ENCODE peak calls at places on chromosomes 5 and 9, in ten cellular contexts. L is endothelial cell; J is WTC11; U is progenitor cell of endocrine pancreas; T is activated CD8-positive, alpha-beta T cell treated with anti-CD3 and anti-CD28 coated beads for 36 hours; H is sigmoid colon; F is PC-3; R is mesothelial cell of epicardium; O is BE2C; P is tibial artery. Y is an unnamed sample.

GRCh38 chr9:134683714-134684374 is 42.2 kb downstream of the COL5A1 start:
- DNase-seq in L (no peak), J (no peak), U (no peak), T (no peak), H (peak; percentile 81), F (no peak), R (no peak), O (no peak), P (peak; percentile 86), Y (no peak)

GRCh38 chr9:86034863-86035734 is 64.3 kb downstream of the GOLM1 start:
- DNase-seq in L (peak; percentile 69), J (peak; percentile 75), U (no peak), T (peak; percentile 31), H (no peak), F (peak; percentile 42), R (no peak), O (peak; percentile 74), P (no peak), Y (peak; percentile 47)

GRCh38 chr5:59506285-59506877 is 387.1 kb downstream of the PDE4D start:
- DNase-seq in L (no peak), J (no peak), U (no peak), T (no peak), H (no peak), F (peak; percentile 44), R (no peak), O (no peak), P (no peak), Y (no peak)

GRCh38 chr9:129333961-129334743 is 156.1 kb upstream of the IER5L start:
- DNase-seq in L (peak; percentile 41), J (peak; percentile 91), U (peak; percentile 79), T (peak; percentile 67), H (peak; percentile 96), F (peak; percentile 94), R (peak; percentile 77), O (peak; percentile 85), P (peak; percentile 96), Y (peak; percentile 80)

GRCh38 chr9:35673132-35673997 is at the start of gene CA9:
- DNase-seq in L (no peak), J (no peak), U (no peak), T (peak; percentile 21), H (peak; percentile 81), F (no peak), R (no peak), O (no peak), P (peak; percentile 88), Y (no peak)

GRCh38 chr9:69815313-69815712 is 5.3 kb upstream of the CFAP95 start:
- DNase-seq in L (no peak), J (no peak), U (no peak), T (no peak), H (no peak), F (no peak), R (no peak), O (no peak), P (no peak), Y (no peak)

GRCh38 chr9:3285365-3286161 is 240.2 kb downstream of the RFX3 start:
- DNase-seq in L (no peak), J (no peak), U (no peak), T (no peak), H (no peak), F (no peak), R (no peak), O (no peak), P (no peak), Y (no peak)

GRCh38 chr5:137221914-137222313 is 277.2 kb downstream of the SPOCK1 start:
- DNase-seq in L (no peak), J (no peak), U (no peak), T (no peak), H (no peak), F (no peak), R (no peak), O (no peak), P (no peak), Y (no peak)

GRCh38 chr9:33465096-33465495 is 8.6 kb downstream of the NOL6 start:
- DNase-seq in L (no peak), J (no peak), U (no peak), T (no peak), H (no peak), F (no peak), R (no peak), O (no peak), P (no peak), Y (no peak)

GRCh38 chr9:81590688-81591087 is 98.7 kb downstream of the TLE1 start:
- DNase-seq in L (no peak), J (no peak), U (no peak), T (no peak), H (no peak), F (no peak), R (no peak), O (no peak), P (no peak), Y (no peak)

GRCh38 chr5:124740991-124741583 is 5.4 kb downstream of the ZNF608 start:
- DNase-seq in L (no peak), J (no peak), U (no peak), T (no peak), H (no peak), F (peak; percentile 80), R (no peak), O (no peak), P (no peak), Y (no peak)

GRCh38 chr9:138098116-138098907 is 220.7 kb downstream of the CACNA1B start:
- DNase-seq in L (no peak), J (no peak), U (no peak), T (no peak), H (no peak), F (no peak), R (no peak), O (no peak), P (peak; percentile 52), Y (no peak)

GRCh38 chr5:175609504-175609903 is 48.4 kb upstream of the HRH2 start:
- DNase-seq in L (no peak), J (no peak), U (no peak), T (peak; percentile 44), H (no peak), F (no peak), R (no peak), O (no peak), P (no peak), Y (no peak)

GRCh38 chr9:121916008-121916407 is 177.1 kb downstream of the TTLL11 start:
- DNase-seq in L (no peak), J (no peak), U (no peak), T (no peak), H (no peak), F (no peak), R (no peak), O (no peak), P (no peak), Y (no peak)

GRCh38 chr9:117552811-117553210 is 138.0 kb upstream of the ASTN2 start:
- DNase-seq in L (no peak), J (no peak), U (no peak), T (no peak), H (no peak), F (no peak), R (no peak), O (no peak), P (no peak), Y (no peak)

GRCh38 chr9:21904371-21904770 is 89.8 kb downstream of the CDKN2A start:
- DNase-seq in L (no peak), J (no peak), U (no peak), T (no peak), H (no peak), F (no peak), R (no peak), O (no peak), P (no peak), Y (no peak)

GRCh38 chr5:132747064-132747692 is at the start of gene CCNI2:
- DNase-seq in L (peak; percentile 32), J (peak; percentile 52), U (peak; percentile 24), T (peak; percentile 68), H (no peak), F (no peak), R (no peak), O (peak; percentile 32), P (no peak), Y (peak; percentile 59)
- TF ChIP-seq CTCF in L (no peak), J (no peak), U (no peak), T (peak; percentile 15), H (no peak), F (no peak), R (no peak), O (no peak), P (peak; percentile 2), Y (no peak)

DNA sequence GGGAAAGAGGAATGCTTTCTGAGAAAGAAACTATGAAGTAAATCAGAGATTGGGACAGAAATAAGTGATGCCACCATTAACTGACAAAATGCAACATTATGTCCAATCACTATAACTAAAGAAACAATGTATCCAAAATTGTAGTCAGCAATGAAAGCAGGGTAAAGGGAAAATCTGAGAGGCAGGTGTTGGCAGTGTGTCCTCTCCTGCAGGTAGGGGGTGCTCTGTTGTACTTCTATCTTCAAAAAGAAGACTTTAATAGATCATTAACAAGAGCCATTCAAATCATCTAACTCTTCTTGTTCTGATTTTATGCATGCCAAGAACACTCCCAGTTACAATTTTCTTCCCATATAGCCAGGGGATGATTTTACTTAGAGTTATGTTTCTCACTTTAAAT is 1275.7 kb downstream of the PTPRD start:
- DNase-seq in L (no peak), J (no peak), U (no peak), T (no peak), H (no peak), F (no peak), R (no peak), O (no peak), P (no peak), Y (no peak)
- TF ChIP-seq CTCF in L (no peak), J (no peak), U (peak; percentile 35), T (no peak), H (no peak), F (no peak), R (no peak), O (no peak), P (no peak), Y (no peak)

DNA sequence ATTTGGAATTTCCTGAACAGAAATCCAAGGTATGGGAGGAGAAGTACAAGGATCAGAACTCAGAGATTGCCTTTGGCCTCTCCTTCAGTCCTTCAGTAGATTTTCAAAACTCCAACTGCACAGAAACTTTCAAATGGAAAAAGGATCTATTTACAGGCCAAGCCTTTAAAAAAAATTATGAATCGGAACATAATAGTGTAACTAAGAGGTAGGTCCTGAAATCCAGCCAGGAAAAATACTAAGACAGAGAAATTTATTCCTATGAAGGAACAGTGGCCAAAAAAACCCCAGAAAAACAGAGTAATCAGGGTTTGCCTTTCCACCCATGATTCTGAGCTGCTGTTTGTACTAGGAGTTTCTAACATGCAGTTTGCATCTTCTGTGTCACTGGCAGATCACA is 93.0 kb upstream of the TMED7 start:
- DNase-seq in L (no peak), J (no peak), U (no peak), T (no peak), H (no peak), F (no peak), R (no peak), O (no peak), P (no peak), Y (no peak)
- TF ChIP-seq CTCF in L (no peak), J (no peak), U (no peak), T (no peak), H (no peak), F (no peak), R (no peak), O (no peak), P (no peak), Y (no peak)

DNA sequence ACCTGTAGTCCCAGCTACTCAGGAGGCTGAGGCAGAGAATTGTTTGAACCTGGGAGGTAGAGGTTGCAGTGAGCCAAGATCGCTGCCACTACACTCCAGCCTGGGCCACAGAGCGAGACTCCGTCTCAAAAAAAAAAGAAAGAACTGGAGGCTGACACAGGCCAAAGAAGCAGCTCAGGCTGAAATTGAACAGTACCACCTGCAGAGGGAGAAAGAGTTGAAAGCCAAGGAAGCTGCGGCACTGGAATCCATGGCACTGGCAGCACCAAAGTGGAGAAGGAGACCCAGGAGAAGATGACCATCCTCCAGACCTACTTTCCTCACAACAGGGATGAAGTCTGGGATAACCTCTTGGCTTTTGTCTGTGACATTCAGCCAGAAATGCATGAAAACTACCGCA is 11.3 kb upstream of the TMEM141 start:
- DNase-seq in L (no peak), J (no peak), U (no peak), T (no peak), H (no peak), F (no peak), R (no peak), O (no peak), P (no peak), Y (no peak)
- TF ChIP-seq CTCF in L (no peak), J (no peak), U (peak; percentile 34), T (no peak), H (no peak), F (no peak), R (no peak), O (peak; percentile 29), P (no peak), Y (no peak)

Y was measured in nephron progenitor cell.